ENCODE peak calls at places on chromosomes 4 and X, in five cellular contexts. S is lower lobe of right lung, Y is GM12865, H is fibroblast of lung, M is H9. D is an unnamed sample.

GRCh38 chrX:78746496-78746895 is 1.0 kb upstream of the LPAR4 start:
- DNase-seq in S (no peak), Y (no peak), H (no peak), M (peak), D (no peak)

GRCh38 chr4:86744570-86744969 is 104.6 kb downstream of the SLC10A6 start:
- DNase-seq in S (no peak), Y (no peak), H (no peak), M (no peak), D (no peak)

GRCh38 chrX:120450163-120450562 is 18.9 kb downstream of the LAMP2 start:
- DNase-seq in S (no peak), Y (peak), H (peak), M (no peak), D (no peak)

GRCh38 chr4:34046580-34046979 is 2197.7 kb downstream of the ARAP2 start:
- DNase-seq in S (no peak), Y (peak), H (peak), M (no peak), D (no peak)

GRCh38 chr4:163550869-163551267 is 56.4 kb downstream of the TMA16 start:
- DNase-seq in S (no peak), Y (no peak), H (no peak), M (no peak), D (no peak)

GRCh38 chrX:134338527-134338926 is 101.5 kb downstream of the CCDC160 start:
- DNase-seq in S (no peak), Y (peak), H (no peak), M (no peak), D (no peak)

GRCh38 chr4:47032405-47033106 is 1.2 kb downstream of the GABRB1 start:
- DNase-seq in S (peak), Y (peak), H (peak), M (peak), D (peak)

GRCh38 chrX:148960060-148960459 is 459.6 kb downstream of the AFF2 start:
- DNase-seq in S (no peak), Y (no peak), H (peak), M (no peak), D (no peak)

GRCh38 chr4:109155682-109156243 is 146.7 kb downstream of the COL25A1 start:
- DNase-seq in S (no peak), Y (no peak), H (no peak), M (no peak), D (no peak)

GRCh38 chrX:120604359-120604782 is 470 bp downstream of the MCTS1 start:
- DNase-seq in S (no peak), Y (peak), H (peak), M (no peak), D (no peak)

GRCh38 chr4:168585168-168586091 is 88.6 kb downstream of the PALLD start:
- DNase-seq in S (peak), Y (peak), H (peak), M (peak), D (no peak)

GRCh38 chr4:142128529-142128928 is 492.1 kb downstream of the IL15 start:
- DNase-seq in S (no peak), Y (no peak), H (peak), M (no peak), D (no peak)

GRCh38 chr4:47662975-47663374 is 174.9 kb downstream of the CORIN start:
- DNase-seq in S (no peak), Y (peak), H (no peak), M (no peak), D (no peak)

GRCh38 chr4:67779631-67780030 is 25.4 kb upstream of the GNRHR start:
- DNase-seq in S (no peak), Y (no peak), H (no peak), M (no peak), D (no peak)

GRCh38 chrX:37060999-37061398 is 52.8 kb downstream of the FAM47C start:
- DNase-seq in S (no peak), Y (peak), H (peak), M (peak), D (no peak)

GRCh38 chrX:109874548-109874947 is 128.4 kb upstream of the TMEM164 start:
- DNase-seq in S (no peak), Y (no peak), H (no peak), M (no peak), D (no peak)

GRCh38 chr4:16269742-16270522 is 43.7 kb upstream of the TAPT1 start:
- DNase-seq in S (peak), Y (no peak), H (peak), M (no peak), D (no peak)

GRCh38 chrX:116278819-116279218 is 108.3 kb downstream of the AGTR2 start:
- DNase-seq in S (no peak), Y (no peak), H (no peak), M (no peak), D (no peak)

GRCh38 chr4:95251568-95251967 is 297.2 kb downstream of the UNC5C start:
- DNase-seq in S (no peak), Y (no peak), H (no peak), M (no peak), D (no peak)

GRCh38 chr4:69122476-69122875 is 26.2 kb downstream of the UGT2B7 start:
- DNase-seq in S (no peak), Y (peak), H (no peak), M (no peak), D (no peak)

GRCh38 chr4:152390216-152390615 is 145.7 kb downstream of the FBXW7 start:
- DNase-seq in S (no peak), Y (no peak), H (no peak), M (no peak), D (no peak)

GRCh38 chr4:54961357-54961975 is 163.9 kb downstream of the KDR start:
- DNase-seq in S (no peak), Y (peak), H (peak), M (no peak), D (no peak)

GRCh38 chr4:39502034-39502658 is 25.1 kb downstream of the UGDH start:
- DNase-seq in S (no peak), Y (no peak), H (peak), M (no peak), D (no peak)

GRCh38 chrX:14027031-14027430 is 2.7 kb downstream of the GEMIN8 start:
- DNase-seq in S (no peak), Y (peak), H (no peak), M (no peak), D (no peak)

GRCh38 chr4:38591617-38592337 is 72.2 kb upstream of the KLF3 start:
- DNase-seq in S (no peak), Y (no peak), H (no peak), M (no peak), D (no peak)

GRCh38 chr4:144509088-144509854 is 136.7 kb upstream of the HHIP start:
- DNase-seq in S (no peak), Y (no peak), H (peak), M (no peak), D (no peak)

GRCh38 chr4:8910100-8910821 is 38.6 kb upstream of the HMX1 start:
- DNase-seq in S (peak), Y (no peak), H (no peak), M (no peak), D (peak)

GRCh38 chrX:34978171-34978570 is 35.6 kb downstream of the FAM47B start:
- DNase-seq in S (no peak), Y (no peak), H (no peak), M (no peak), D (no peak)

GRCh38 chrX:139429913-139430312 is 100.6 kb upstream of the F9 start:
- DNase-seq in S (no peak), Y (no peak), H (no peak), M (no peak), D (no peak)
- TF ChIP-seq CTCF in S (no peak), Y (no peak), H (no peak), M (peak), D (no peak)

DNA sequence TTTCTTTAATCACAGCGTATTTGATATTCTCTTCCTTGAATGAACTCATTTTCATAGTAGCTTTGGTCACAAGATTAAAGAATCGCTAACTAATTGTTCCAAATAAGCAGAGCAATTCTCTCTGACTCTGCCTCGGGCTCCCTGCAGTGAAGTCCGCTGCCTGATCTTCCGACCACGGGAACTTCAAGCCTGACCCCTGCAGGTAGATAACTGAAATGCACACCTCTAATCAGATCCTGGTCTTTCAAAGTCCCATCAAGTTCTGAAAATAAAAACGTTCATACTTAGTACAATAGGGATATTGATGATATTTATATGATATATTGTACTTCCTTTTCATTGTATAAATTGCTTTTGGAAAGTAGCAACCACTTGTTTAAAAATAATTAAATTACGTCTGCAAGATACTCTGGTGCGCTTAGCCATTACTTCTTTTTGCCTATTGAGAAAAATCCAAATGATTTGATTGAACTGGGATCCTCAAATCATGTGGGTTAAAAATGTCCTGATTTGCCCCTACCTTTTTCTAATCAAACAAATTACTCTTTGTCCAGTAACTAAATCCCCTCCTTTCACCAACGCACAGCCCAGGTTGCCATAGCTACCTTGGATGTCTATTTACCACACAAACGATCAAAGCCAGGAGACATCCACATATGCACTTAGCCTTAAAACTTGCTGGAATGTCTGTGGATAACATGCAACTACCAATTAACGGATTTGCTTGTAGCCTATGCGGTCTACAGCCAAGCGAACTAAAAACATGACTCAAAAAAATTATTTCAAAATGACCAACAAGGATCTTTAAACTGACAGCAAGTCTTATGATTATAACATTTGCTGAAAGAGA is 4.2 kb downstream of the MID1 start:
- DNase-seq in S (no peak), Y (peak), H (peak), M (peak), D (no peak)
- TF ChIP-seq CTCF in S (peak), Y (peak), H (peak), M (peak), D (peak)

DNA sequence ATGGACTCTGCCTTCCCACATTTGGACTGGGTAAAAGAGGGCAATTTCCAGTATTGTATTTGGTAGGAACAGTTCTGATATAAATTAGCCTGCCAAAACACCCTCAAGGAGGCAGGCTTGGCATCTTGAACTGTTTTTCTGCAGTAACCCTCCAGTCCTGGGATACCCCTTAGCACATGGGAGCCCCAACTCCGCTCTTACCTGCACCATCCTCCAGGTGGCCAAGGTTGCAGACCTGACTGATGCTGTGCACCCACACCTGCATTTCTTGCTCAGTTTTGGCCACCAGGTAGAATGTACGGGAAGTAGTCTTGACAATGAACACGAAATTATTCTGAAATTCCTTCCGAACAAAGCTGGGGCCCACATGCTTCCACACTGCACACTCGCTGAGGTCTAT is 35.1 kb downstream of the GAB3 start:
- DNase-seq in S (no peak), Y (no peak), H (no peak), M (peak), D (no peak)
- TF ChIP-seq CTCF in S (no peak), Y (no peak), H (no peak), M (peak), D (no peak)

GRCh38 chr4:139685180-139685579 is 19.6 kb downstream of the MGST2 start:
- DNase-seq in S (no peak), Y (no peak), H (no peak), M (no peak), D (no peak)

GRCh38 chr4:139686130-139686529 is 20.5 kb downstream of the MGST2 start:
- DNase-seq in S (no peak), Y (no peak), H (no peak), M (no peak), D (no peak)

GRCh38 chr4:139682309-139683210 is 16.9 kb downstream of the MGST2 start:
- DNase-seq in S (no peak), Y (no peak), H (peak), M (no peak), D (no peak)

GRCh38 chr4:139686988-139687387 is 21.4 kb downstream of the MGST2 start:
- DNase-seq in S (no peak), Y (no peak), H (no peak), M (no peak), D (no peak)

GRCh38 chr4:139684351-139684750 is 18.7 kb downstream of the MGST2 start:
- DNase-seq in S (no peak), Y (no peak), H (peak), M (no peak), D (no peak)
- TF ChIP-seq CTCF in S (no peak), Y (no peak), H (no peak), M (no peak), D (no peak)